ENCODE peak calls at places on chromosomes 5 and 9, in six cellular contexts. A is effector memory CD8-positive, alpha-beta T cell; D is activated gamma-delta T cell treated with Interleukin-2 at 50 U/mL for 16 hours; Y is AG08395; X is kidney; K is GM10248. E is an unnamed sample.
A peak's percentile ranks its signal among the peaks of the same experiment; 100 is the strongest.

GRCh38 chr9:137509198-137509597 is 41.0 kb downstream of the PNPLA7 start:
- DNase-seq in A (no peak), K (no peak), Y (no peak), D (no peak), X (no peak), E (no peak)

GRCh38 chr5:179382486-179382885 is 37.2 kb upstream of the ADAMTS2 start:
- DNase-seq in Y (no peak), K (no peak), X (peak; percentile 15), A (no peak), D (no peak), E (no peak)

GRCh38 chr5:72138943-72139467 is 31.7 kb downstream of the MAP1B start:
- DNase-seq in X (no peak), A (no peak), K (no peak), D (no peak), Y (peak; percentile 68), E (peak; percentile 92)

GRCh38 chr5:74613283-74613682 is 27.2 kb downstream of the ENC1 start:
- DNase-seq in Y (no peak), K (no peak), A (no peak), D (no peak), X (no peak), E (no peak)

GRCh38 chr5:171647043-171647899 is 138.3 kb upstream of the SMIM23 start:
- DNase-seq in D (no peak), K (no peak), A (no peak), Y (no peak), X (no peak), E (peak; percentile 84)

GRCh38 chr9:36174731-36175130 is 5.5 kb downstream of the CCIN start:
- DNase-seq in X (no peak), Y (no peak), K (no peak), D (no peak), A (no peak), E (no peak)

GRCh38 chr5:119897537-119898370 is 268.4 kb downstream of the FAM170A start:
- DNase-seq in D (no peak), Y (no peak), A (no peak), K (no peak), X (no peak), E (no peak)

GRCh38 chr9:87198716-87199115 is 251.4 kb upstream of the GAS1 start:
- DNase-seq in X (no peak), D (no peak), A (no peak), K (no peak), Y (no peak), E (peak; percentile 21)

GRCh38 chr9:4011062-4011461 is 288.8 kb downstream of the GLIS3 start:
- DNase-seq in A (no peak), Y (no peak), D (no peak), X (no peak), K (no peak), E (no peak)

GRCh38 chr9:84187090-84187489 is 153.5 kb downstream of the SLC28A3 start:
- DNase-seq in D (no peak), X (no peak), Y (no peak), K (no peak), A (no peak), E (peak; percentile 61)

GRCh38 chr9:134200730-134201129 is 36.4 kb upstream of the RNU6ATAC start:
- DNase-seq in D (no peak), A (no peak), X (no peak), Y (no peak), K (no peak), E (no peak)

GRCh38 chr5:1112596-1113331 is 901 bp upstream of the SLC12A7 start:
- DNase-seq in Y (no peak), K (no peak), A (no peak), D (no peak), X (no peak), E (no peak)

GRCh38 chr5:77425420-77425819 is 66.7 kb downstream of the WDR41 start:
- DNase-seq in K (no peak), A (no peak), Y (no peak), X (no peak), D (no peak), E (no peak)

GRCh38 chr5:131109540-131110255 is 55.4 kb downstream of the HINT1 start:
- DNase-seq in A (peak; percentile 37), K (peak; percentile 53), X (no peak), D (peak; percentile 14), Y (peak; percentile 61), E (peak; percentile 28)

GRCh38 chr5:126746290-126746689 is 30.6 kb upstream of the LMNB1 start:
- DNase-seq in A (no peak), Y (no peak), K (no peak), D (no peak), X (no peak), E (no peak)

GRCh38 chr9:106104887-106105286 is 410.5 kb downstream of the TMEM38B start:
- DNase-seq in Y (no peak), A (no peak), K (no peak), X (no peak), D (no peak), E (no peak)

E was measured in EL.